ENCODE peak calls at places on chromosome 1, in nine cellular contexts. L, D, M, H, Z, K, V, X and E are unnamed samples.

GRCh38 chr1:160124709-160125478 is 9.3 kb downstream of the ATP1A2 start:
- DNase-seq in L (peak; percentile 91), D (no peak), M (no peak), H (peak; percentile 60), Z (no peak), K (no peak), V (no peak), X (no peak), E (peak; percentile 71)

GRCh38 chr1:173440430-173440829 is 36.7 kb upstream of the PRDX6 start:
- DNase-seq in L (no peak), D (no peak), M (no peak), H (no peak), Z (no peak), K (no peak), V (no peak), X (no peak), E (no peak)

GRCh38 chr1:11053758-11054137 is 6.1 kb downstream of the SRM start:
- DNase-seq in L (peak; percentile 41), D (no peak), M (no peak), H (no peak), Z (no peak), K (no peak), V (peak; percentile 83), X (peak; percentile 37), E (peak; percentile 53)

GRCh38 chr1:171334024-171334423 is 20.0 kb downstream of the FMO4 start:
- DNase-seq in L (no peak), D (no peak), M (no peak), H (no peak), Z (no peak), K (no peak), V (no peak), X (no peak), E (no peak)

GRCh38 chr1:32724678-32725594 is 22.4 kb upstream of the SYNC start:
- DNase-seq in L (peak; percentile 95), D (no peak), M (peak; percentile 89), H (peak; percentile 49), Z (no peak), K (no peak), V (no peak), X (no peak), E (peak; percentile 79)

GRCh38 chr1:27656157-27656893 is 15.7 kb downstream of the IFI6 start:
- DNase-seq in L (peak; percentile 78), D (no peak), M (no peak), H (no peak), Z (no peak), K (no peak), V (no peak), X (peak; percentile 75), E (no peak)

GRCh38 chr1:21904725-21905520 is 32.2 kb downstream of the HSPG2 start:
- DNase-seq in L (peak; percentile 76), D (no peak), M (no peak), H (peak; percentile 80), Z (no peak), K (no peak), V (no peak), X (no peak), E (peak; percentile 83)

GRCh38 chr1:216705686-216706085 is 17.5 kb downstream of the ESRRG start:
- DNase-seq in L (no peak), D (no peak), M (no peak), H (no peak), Z (no peak), K (no peak), V (no peak), X (no peak), E (no peak)

GRCh38 chr1:150574260-150575071 is 4.9 kb downstream of the MCL1 start:
- DNase-seq in L (no peak), D (no peak), M (no peak), H (no peak), Z (no peak), K (no peak), V (no peak), X (no peak), E (peak; percentile 6)

GRCh38 chr1:246284021-246284420 is 223.1 kb downstream of the SMYD3 start:
- DNase-seq in L (peak; percentile 43), D (no peak), M (no peak), H (no peak), Z (no peak), K (no peak), V (no peak), X (no peak), E (peak; percentile 9)

GRCh38 chr1:216045400-216045799 is 377.8 kb downstream of the USH2A start:
- DNase-seq in L (peak; percentile 97), D (no peak), M (peak; percentile 46), H (peak; percentile 5), Z (no peak), K (no peak), V (no peak), X (no peak), E (no peak)

GRCh38 chr1:31605908-31606427 is 11.5 kb upstream of the HCRTR1 start:
- DNase-seq in L (peak; percentile 63), D (no peak), M (no peak), H (no peak), Z (no peak), K (no peak), V (no peak), X (no peak), E (no peak)

GRCh38 chr1:204828352-204828850 is 42.3 kb upstream of the NFASC start:
- DNase-seq in L (peak; percentile 78), D (peak; percentile 87), M (peak; percentile 41), H (peak; percentile 60), Z (peak; percentile 8), K (no peak), V (peak; percentile 90), X (peak; percentile 54), E (peak; percentile 86)